ENCODE peak calls at places on chromosome 13, in five cellular contexts. E is stimulated activated effector memory CD8-positive, alpha-beta T cell treated with anti-CD3 and anti-CD28 coated beads, Interleukin-12 subunit alpha, Interleukin-12 subunit beta, amount 100 ng/mL, for 72 hours; P is activated T-cell treated with anti-CD3 and anti-CD28 coated beads, Interleukin-2, amount 50 U/mL, for 4 hours; O is pancreas; X is right lobe of liver. B is an unnamed sample.

GRCh38 chr13:40355126-40355719 is 311.2 kb downstream of the FOXO1 start:
- ATAC-seq in X (no peak), O (no peak), E (no peak), P (no peak), B (peak)

GRCh38 chr13:51542358-51542972 is 41.8 kb upstream of the WDFY2 start:
- ATAC-seq in E (no peak), X (peak), P (no peak), O (peak), B (no peak)

GRCh38 chr13:22357132-22357531 is 686.3 kb downstream of the FGF9 start:
- ATAC-seq in O (no peak), E (peak), P (peak), X (no peak), B (no peak)

GRCh38 chr13:34349091-34349722 is 531.3 kb downstream of the RFC3 start:
- ATAC-seq in O (peak), P (no peak), X (no peak), E (no peak), B (no peak)

GRCh38 chr13:31365630-31366029 is 165.9 kb downstream of the B3GLCT start:
- ATAC-seq in E (no peak), P (no peak), O (no peak), X (no peak), B (no peak)

GRCh38 chr13:30685320-30685859 is 50.0 kb upstream of the ALOX5AP start:
- ATAC-seq in X (no peak), E (no peak), O (no peak), P (no peak), B (no peak)

GRCh38 chr13:95505265-95505664 is 47.3 kb upstream of the CLDN10 start:
- ATAC-seq in E (no peak), X (no peak), O (peak), P (no peak), B (no peak)

GRCh38 chr13:21152251-21152899 is 24.0 kb downstream of the SKA3 start:
- ATAC-seq in E (no peak), X (no peak), P (no peak), O (no peak), B (no peak)

GRCh38 chr13:97568850-97569249 is 134.9 kb downstream of the RAP2A start:
- ATAC-seq in P (no peak), O (peak), X (peak), E (no peak), B (no peak)

GRCh38 chr13:77323858-77324257 is 3.0 kb downstream of the MYCBP2 start:
- ATAC-seq in X (no peak), E (no peak), P (no peak), O (no peak), B (no peak)

GRCh38 chr13:67725999-67726398 is 495.9 kb upstream of the PCDH9 start:
- ATAC-seq in X (no peak), P (no peak), O (no peak), E (no peak), B (no peak)

GRCh38 chr13:43044720-43045301 is 21.4 kb downstream of the DNAJC15 start:
- ATAC-seq in E (no peak), X (peak), O (peak), P (no peak), B (peak)

GRCh38 chr13:40101708-40102359 is 446.4 kb downstream of the COG6 start:
- ATAC-seq in E (peak), P (peak), O (no peak), X (no peak), B (peak)

GRCh38 chr13:97849305-97849704 is 104.2 kb upstream of the IPO5 start:
- ATAC-seq in P (no peak), E (no peak), O (no peak), X (peak), B (peak)